ENCODE peak calls at places on chromosomes 13 and 19, in nine cellular contexts. One of them, this sample, is unnamed.

GRCh38 chr13:25192936-25193335 is 20.8 kb upstream of the AMER2 start:
- DNase-seq in activated CD8-positive, alpha-beta memory T cell treated with anti-CD3 and anti-CD28 coated beads for 48 hours: no peak
- DNase-seq in iris pigment epithelial cell: no peak
- DNase-seq in NCI-H2081: no peak
- DNase-seq in NCI-H1105 treated with DMSO at 0.1 percent for 48 hours: no peak
- DNase-seq in activated CD4-positive, CD25-positive, alpha-beta regulatory T cell: no peak
- DNase-seq in GM12865: no peak
- DNase-seq in cerebellar cortex: no peak
- DNase-seq in ecto neural progenitor cell: no peak
- DNase-seq in this sample: no peak

GRCh38 chr13:26584713-26585112 is 27.2 kb downstream of the WASF3 start:
- DNase-seq in activated CD8-positive, alpha-beta memory T cell treated with anti-CD3 and anti-CD28 coated beads for 48 hours: no peak
- DNase-seq in iris pigment epithelial cell: peak; percentile 65
- DNase-seq in NCI-H2081: no peak
- DNase-seq in NCI-H1105 treated with DMSO at 0.1 percent for 48 hours: no peak
- DNase-seq in activated CD4-positive, CD25-positive, alpha-beta regulatory T cell: no peak
- DNase-seq in GM12865: no peak
- DNase-seq in cerebellar cortex: no peak
- DNase-seq in ecto neural progenitor cell: no peak
- DNase-seq in this sample: peak; percentile 49

GRCh38 chr13:59452189-59452588 is 711.5 kb downstream of the DIAPH3 start:
- DNase-seq in activated CD8-positive, alpha-beta memory T cell treated with anti-CD3 and anti-CD28 coated beads for 48 hours: no peak
- DNase-seq in iris pigment epithelial cell: no peak
- DNase-seq in NCI-H2081: peak; percentile 59
- DNase-seq in NCI-H1105 treated with DMSO at 0.1 percent for 48 hours: peak; percentile 98
- DNase-seq in activated CD4-positive, CD25-positive, alpha-beta regulatory T cell: no peak
- DNase-seq in GM12865: no peak
- DNase-seq in cerebellar cortex: no peak
- DNase-seq in ecto neural progenitor cell: no peak
- DNase-seq in this sample: no peak

GRCh38 chr19:35228177-35228930 is at the start of gene FAM187B:
- DNase-seq in activated CD8-positive, alpha-beta memory T cell treated with anti-CD3 and anti-CD28 coated beads for 48 hours: no peak
- DNase-seq in iris pigment epithelial cell: no peak
- DNase-seq in NCI-H2081: no peak
- DNase-seq in NCI-H1105 treated with DMSO at 0.1 percent for 48 hours: no peak
- DNase-seq in activated CD4-positive, CD25-positive, alpha-beta regulatory T cell: no peak
- DNase-seq in GM12865: no peak
- DNase-seq in cerebellar cortex: no peak
- DNase-seq in ecto neural progenitor cell: peak; percentile 39
- DNase-seq in this sample: no peak

GRCh38 chr13:42498521-42498920 is 75.4 kb upstream of the TNFSF11 start:
- DNase-seq in activated CD8-positive, alpha-beta memory T cell treated with anti-CD3 and anti-CD28 coated beads for 48 hours: no peak
- DNase-seq in iris pigment epithelial cell: no peak
- DNase-seq in NCI-H2081: no peak
- DNase-seq in NCI-H1105 treated with DMSO at 0.1 percent for 48 hours: no peak
- DNase-seq in activated CD4-positive, CD25-positive, alpha-beta regulatory T cell: no peak
- DNase-seq in GM12865: peak; percentile 63
- DNase-seq in cerebellar cortex: no peak
- DNase-seq in ecto neural progenitor cell: no peak
- DNase-seq in this sample: no peak

GRCh38 chr19:15575406-15575805 is 39.6 kb upstream of the CYP4F8 start:
- DNase-seq in activated CD8-positive, alpha-beta memory T cell treated with anti-CD3 and anti-CD28 coated beads for 48 hours: no peak
- DNase-seq in iris pigment epithelial cell: no peak
- DNase-seq in NCI-H2081: no peak
- DNase-seq in NCI-H1105 treated with DMSO at 0.1 percent for 48 hours: no peak
- DNase-seq in activated CD4-positive, CD25-positive, alpha-beta regulatory T cell: no peak
- DNase-seq in GM12865: no peak
- DNase-seq in cerebellar cortex: no peak
- DNase-seq in ecto neural progenitor cell: no peak
- DNase-seq in this sample: no peak

GRCh38 chr19:5194641-5195040 is 146.0 kb downstream of the PTPRS start:
- DNase-seq in activated CD8-positive, alpha-beta memory T cell treated with anti-CD3 and anti-CD28 coated beads for 48 hours: no peak
- DNase-seq in iris pigment epithelial cell: no peak
- DNase-seq in NCI-H2081: no peak
- DNase-seq in NCI-H1105 treated with DMSO at 0.1 percent for 48 hours: no peak
- DNase-seq in activated CD4-positive, CD25-positive, alpha-beta regulatory T cell: no peak
- DNase-seq in GM12865: no peak
- DNase-seq in cerebellar cortex: no peak
- DNase-seq in ecto neural progenitor cell: no peak
- DNase-seq in this sample: no peak

GRCh38 chr13:65866138-65866537 is 1364.0 kb downstream of the PCDH9 start:
- DNase-seq in activated CD8-positive, alpha-beta memory T cell treated with anti-CD3 and anti-CD28 coated beads for 48 hours: no peak
- DNase-seq in iris pigment epithelial cell: no peak
- DNase-seq in NCI-H2081: no peak
- DNase-seq in NCI-H1105 treated with DMSO at 0.1 percent for 48 hours: no peak
- DNase-seq in activated CD4-positive, CD25-positive, alpha-beta regulatory T cell: no peak
- DNase-seq in GM12865: no peak
- DNase-seq in cerebellar cortex: no peak
- DNase-seq in ecto neural progenitor cell: no peak
- DNase-seq in this sample: no peak

GRCh38 chr19:13132471-13133166 is 14.6 kb downstream of the NACC1 start:
- DNase-seq in activated CD8-positive, alpha-beta memory T cell treated with anti-CD3 and anti-CD28 coated beads for 48 hours: no peak
- DNase-seq in iris pigment epithelial cell: peak; percentile 86
- DNase-seq in NCI-H2081: no peak
- DNase-seq in NCI-H1105 treated with DMSO at 0.1 percent for 48 hours: no peak
- DNase-seq in activated CD4-positive, CD25-positive, alpha-beta regulatory T cell: no peak
- DNase-seq in GM12865: no peak
- DNase-seq in cerebellar cortex: no peak
- DNase-seq in ecto neural progenitor cell: no peak
- DNase-seq in this sample: peak; percentile 67

GRCh38 chr19:12954150-12954962 is 2.7 kb downstream of the GADD45GIP1 start:
- DNase-seq in activated CD8-positive, alpha-beta memory T cell treated with anti-CD3 and anti-CD28 coated beads for 48 hours: no peak
- DNase-seq in iris pigment epithelial cell: no peak
- DNase-seq in NCI-H2081: peak; percentile 47
- DNase-seq in NCI-H1105 treated with DMSO at 0.1 percent for 48 hours: no peak
- DNase-seq in activated CD4-positive, CD25-positive, alpha-beta regulatory T cell: no peak
- DNase-seq in GM12865: no peak
- DNase-seq in cerebellar cortex: peak; percentile 25
- DNase-seq in ecto neural progenitor cell: no peak
- DNase-seq in this sample: no peak

GRCh38 chr19:38538793-38539528 is 78.8 kb downstream of the MAP4K1 start:
- DNase-seq in activated CD8-positive, alpha-beta memory T cell treated with anti-CD3 and anti-CD28 coated beads for 48 hours: no peak
- DNase-seq in iris pigment epithelial cell: no peak
- DNase-seq in NCI-H2081: no peak
- DNase-seq in NCI-H1105 treated with DMSO at 0.1 percent for 48 hours: no peak
- DNase-seq in activated CD4-positive, CD25-positive, alpha-beta regulatory T cell: no peak
- DNase-seq in GM12865: peak; percentile 43
- DNase-seq in cerebellar cortex: no peak
- DNase-seq in ecto neural progenitor cell: no peak
- DNase-seq in this sample: no peak

GRCh38 chr13:29483211-29483610 is 112.3 kb downstream of the SLC7A1 start:
- DNase-seq in activated CD8-positive, alpha-beta memory T cell treated with anti-CD3 and anti-CD28 coated beads for 48 hours: no peak
- DNase-seq in iris pigment epithelial cell: no peak
- DNase-seq in NCI-H2081: no peak
- DNase-seq in NCI-H1105 treated with DMSO at 0.1 percent for 48 hours: peak; percentile 60
- DNase-seq in activated CD4-positive, CD25-positive, alpha-beta regulatory T cell: no peak
- DNase-seq in GM12865: no peak
- DNase-seq in cerebellar cortex: peak; percentile 63
- DNase-seq in ecto neural progenitor cell: no peak
- DNase-seq in this sample: no peak

GRCh38 chr19:294341-294818 is 3.2 kb upstream of the PLPP2 start:
- DNase-seq in activated CD8-positive, alpha-beta memory T cell treated with anti-CD3 and anti-CD28 coated beads for 48 hours: no peak
- DNase-seq in iris pigment epithelial cell: peak; percentile 14
- DNase-seq in NCI-H2081: no peak
- DNase-seq in NCI-H1105 treated with DMSO at 0.1 percent for 48 hours: no peak
- DNase-seq in activated CD4-positive, CD25-positive, alpha-beta regulatory T cell: no peak
- DNase-seq in GM12865: no peak
- DNase-seq in cerebellar cortex: no peak
- DNase-seq in ecto neural progenitor cell: peak; percentile 56
- DNase-seq in this sample: no peak

GRCh38 chr19:38483016-38483630 is 49.6 kb downstream of the RYR1 start:
- DNase-seq in activated CD8-positive, alpha-beta memory T cell treated with anti-CD3 and anti-CD28 coated beads for 48 hours: no peak
- DNase-seq in iris pigment epithelial cell: no peak
- DNase-seq in NCI-H2081: no peak
- DNase-seq in NCI-H1105 treated with DMSO at 0.1 percent for 48 hours: no peak
- DNase-seq in activated CD4-positive, CD25-positive, alpha-beta regulatory T cell: no peak
- DNase-seq in GM12865: no peak
- DNase-seq in cerebellar cortex: no peak
- DNase-seq in ecto neural progenitor cell: no peak
- DNase-seq in this sample: no peak

GRCh38 chr19:51710163-51710562 is 13.6 kb downstream of the HAS1 start:
- DNase-seq in activated CD8-positive, alpha-beta memory T cell treated with anti-CD3 and anti-CD28 coated beads for 48 hours: no peak
- DNase-seq in iris pigment epithelial cell: peak; percentile 39
- DNase-seq in NCI-H2081: no peak
- DNase-seq in NCI-H1105 treated with DMSO at 0.1 percent for 48 hours: no peak
- DNase-seq in activated CD4-positive, CD25-positive, alpha-beta regulatory T cell: no peak
- DNase-seq in GM12865: no peak
- DNase-seq in cerebellar cortex: no peak
- DNase-seq in ecto neural progenitor cell: no peak
- DNase-seq in this sample: peak; percentile 22